ENCODE peak calls at places on chromosome 1, in four cellular contexts. N, Y, A and R are unnamed samples.

GRCh38 chr1:61077676-61078521 is 4.5 kb upstream of the NFIA start:
- DNase-seq in N (peak; percentile 88), Y (peak; percentile 99), A (peak; percentile 81), R (peak; percentile 75)

GRCh38 chr1:165287329-165287728 is 69.2 kb downstream of the LMX1A start:
- DNase-seq in N (no peak), Y (no peak), A (no peak), R (no peak)

GRCh38 chr1:150997126-150997872 is 9.4 kb downstream of the MINDY1 start:
- DNase-seq in N (no peak), Y (no peak), A (no peak), R (no peak)

GRCh38 chr1:201637282-201638076 is 98.6 kb downstream of the NAV1 start:
- DNase-seq in N (no peak), Y (peak; percentile 47), A (no peak), R (no peak)

GRCh38 chr1:44038876-44039657 is 7.8 kb upstream of the SLC6A9 start:
- DNase-seq in N (no peak), Y (peak; percentile 79), A (no peak), R (no peak)

GRCh38 chr1:245124241-245124640 is 30.5 kb upstream of the KIF26B start:
- DNase-seq in N (no peak), Y (no peak), A (no peak), R (no peak)

GRCh38 chr1:177883581-177883980 is 86.3 kb downstream of the SEC16B start:
- DNase-seq in N (no peak), Y (peak; percentile 70), A (no peak), R (no peak)

GRCh38 chr1:158117854-158118691 is 62.6 kb upstream of the CD1D start:
- DNase-seq in N (peak; percentile 28), Y (peak; percentile 54), A (peak; percentile 19), R (no peak)